ENCODE peak calls at places on chromosomes 16 and 17, in four cellular contexts. J, K, O and Y are unnamed samples.
A peak's percentile ranks its signal among the peaks of the same experiment; 100 is the strongest.

GRCh38 chr17:81537343-81537855 is 9.2 kb downstream of the FSCN2 start:
- DNase-seq in J (no peak), K (no peak), O (no peak), Y (peak; percentile 52)

GRCh38 chr17:31134526-31134925 is 39.7 kb downstream of the NF1 start:
- DNase-seq in J (no peak), K (no peak), O (peak; percentile 27), Y (no peak)

GRCh38 chr17:2410951-2411350 is 10.1 kb upstream of the MNT start:
- DNase-seq in K (no peak), J (no peak), O (no peak), Y (no peak)

GRCh38 chr17:77842148-77842905 is 116.2 kb upstream of the TNRC6C start:
- DNase-seq in J (peak; percentile 34), O (no peak), K (no peak), Y (no peak)

GRCh38 chr17:3835410-3836229 is 10.4 kb downstream of the NCBP3 start:
- DNase-seq in J (no peak), O (no peak), K (no peak), Y (no peak)

GRCh38 chr17:57370051-57370581 is 113.8 kb downstream of the MSI2 start:
- DNase-seq in J (peak; percentile 54), K (no peak), O (peak; percentile 90), Y (no peak)

GRCh38 chr16:1773703-1774455 is 945 bp upstream of the MRPS34 start:
- DNase-seq in O (peak; percentile 66), K (no peak), J (no peak), Y (no peak)

GRCh38 chr16:75266738-75267630 is 15.6 kb upstream of the BCAR1 start:
- DNase-seq in O (no peak), J (no peak), K (no peak), Y (no peak)

GRCh38 chr16:12901597-12902436 is at the start of gene SHISA9:
- DNase-seq in K (no peak), O (no peak), J (no peak), Y (peak; percentile 21)

GRCh38 chr17:13329421-13329820 is 272.3 kb downstream of the HS3ST3A1 start:
- DNase-seq in O (no peak), K (no peak), J (no peak), Y (no peak)

GRCh38 chr17:48215583-48216139 is 108.1 kb downstream of the SNX11 start:
- DNase-seq in K (no peak), J (peak; percentile 36), O (peak; percentile 56), Y (no peak)
- TF ChIP-seq CTCF in K (no peak), J (peak; percentile 78), O (peak; percentile 67), Y (peak; percentile 48)

GRCh38 chr16:68227850-68228553 is 7.9 kb downstream of the ESRP2 start:
- DNase-seq in O (no peak), K (no peak), J (no peak), Y (no peak)
- TF ChIP-seq CTCF in O (no peak), K (no peak), J (no peak), Y (no peak)

DNA sequence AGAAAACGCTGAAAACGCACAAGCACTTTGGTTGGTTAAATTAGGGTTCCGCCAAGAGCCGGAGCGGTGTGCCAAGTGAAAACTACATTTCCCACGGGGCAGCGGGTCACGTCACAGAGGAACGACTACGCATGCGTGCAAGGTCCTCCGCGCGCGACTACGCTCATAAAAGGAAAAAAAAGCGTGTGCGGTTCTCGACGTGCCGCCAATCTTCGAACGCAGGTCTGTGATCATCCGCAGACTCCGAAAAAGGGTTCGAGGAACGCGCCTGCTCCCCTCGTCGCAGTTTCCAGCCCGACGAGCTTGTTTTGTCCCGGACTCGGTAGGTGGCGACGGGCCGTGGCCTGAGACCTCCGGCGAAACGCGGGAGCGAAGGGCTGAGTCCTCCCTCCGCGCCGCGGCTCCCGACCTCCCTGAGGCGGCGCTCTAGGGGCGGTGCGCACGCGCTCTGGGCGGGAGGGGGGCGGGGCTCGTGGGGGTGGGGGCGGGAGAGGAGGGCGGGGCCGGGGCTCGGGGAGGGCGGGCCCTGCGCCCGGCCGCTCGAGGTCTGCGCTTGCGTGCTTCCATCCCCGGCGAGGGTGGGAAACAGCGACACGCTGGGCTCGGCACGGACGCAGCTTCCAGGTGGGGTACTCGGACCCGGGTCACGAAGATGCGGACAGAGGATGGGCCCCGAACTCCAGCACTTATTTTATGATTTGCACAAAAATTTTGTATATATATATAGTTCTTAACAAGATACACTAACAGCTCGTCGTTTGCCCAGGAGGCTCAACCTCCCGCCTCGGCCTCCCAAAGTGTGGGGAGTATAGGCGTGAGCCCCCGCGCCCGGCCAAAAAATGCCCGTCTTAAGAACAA is at the start of gene SGF29:
- DNase-seq in J (peak; percentile 90), K (peak; percentile 93), O (peak; percentile 95), Y (peak; percentile 77)
- TF ChIP-seq CTCF in J (no peak), K (peak; percentile 34), O (peak; percentile 25), Y (peak; percentile 34)

GRCh38 chr16:87735270-87736002 is 30.4 kb downstream of the KLHDC4 start:
- DNase-seq in K (no peak), O (no peak), J (no peak), Y (no peak)
- TF ChIP-seq CTCF in K (no peak), O (no peak), J (no peak), Y (no peak)